ENCODE peak calls at places on chromosomes 3 and 15, in four cellular contexts. O is T-helper 9 cell, Z is cerebellum, W is HTR-8/SVneo. E is an unnamed sample.

GRCh38 chr15:53831907-53832793 is 72.7 kb upstream of the WDR72 start:
- DNase-seq in Z (no peak), W (no peak), O (no peak), E (no peak)

GRCh38 chr3:75655501-75655904 is 8.6 kb upstream of the FRG2C start:
- DNase-seq in Z (no peak), O (no peak), W (no peak), E (peak)

GRCh38 chr3:117234321-117234720 is 524.7 kb downstream of the TUSC7 start:
- DNase-seq in W (no peak), Z (no peak), O (no peak), E (no peak)

GRCh38 chr15:76517910-76518309 is 181.3 kb downstream of the ISL2 start:
- DNase-seq in O (no peak), Z (no peak), W (no peak), E (no peak)

GRCh38 chr3:125512135-125512920 is 7.7 kb downstream of the SNX4 start:
- DNase-seq in W (peak), O (no peak), Z (no peak), E (no peak)

GRCh38 chr3:50652709-50653108 is 22.0 kb upstream of the DOCK3 start:
- DNase-seq in W (peak), O (peak), Z (no peak), E (no peak)

GRCh38 chr3:81931265-81931664 is 169.8 kb upstream of the GBE1 start:
- DNase-seq in O (no peak), W (no peak), Z (no peak), E (no peak)

GRCh38 chr3:38327335-38328009 is 19.1 kb upstream of the XYLB start:
- DNase-seq in O (no peak), Z (no peak), W (peak), E (no peak)

GRCh38 chr3:112811150-112811884 is 35.3 kb downstream of the CD200R1L start:
- DNase-seq in Z (no peak), W (peak), O (no peak), E (no peak)

GRCh38 chr3:195522254-195523023 is 20.7 kb downstream of the PPP1R2 start:
- DNase-seq in W (peak), O (no peak), Z (peak), E (no peak)

GRCh38 chr3:40580494-40581091 is 55.8 kb downstream of the ZNF621 start:
- DNase-seq in W (peak), O (peak), Z (peak), E (peak)

GRCh38 chr3:54969652-54970051 is 41.8 kb upstream of the LRTM1 start:
- DNase-seq in O (no peak), Z (peak), W (no peak), E (no peak)

GRCh38 chr15:43519207-43519606 is 1.8 kb downstream of the MAP1A start:
- DNase-seq in O (no peak), W (no peak), Z (no peak), E (peak)

GRCh38 chr3:134308350-134308891 is 57.8 kb upstream of the RYK start:
- DNase-seq in W (peak), O (peak), Z (peak), E (peak)

GRCh38 chr3:148512648-148513047 is 185.1 kb upstream of the AGTR1 start:
- DNase-seq in Z (no peak), O (no peak), W (no peak), E (no peak)

GRCh38 chr3:35679409-35680080 is 40.2 kb downstream of the ARPP21 start:
- DNase-seq in W (no peak), O (no peak), Z (peak), E (no peak)

GRCh38 chr3:194271459-194272035 is 79.6 kb downstream of the CPN2 start:
- DNase-seq in O (no peak), Z (no peak), W (no peak), E (no peak)

GRCh38 chr3:1576047-1576446 is 483.2 kb downstream of the CNTN6 start:
- DNase-seq in Z (no peak), O (no peak), W (no peak), E (no peak)

GRCh38 chr15:42494998-42495360 is 455 bp upstream of the SNAP23 start:
- DNase-seq in W (peak), Z (peak), O (no peak), E (peak)

GRCh38 chr15:71974211-71974610 is 143.7 kb downstream of the MYO9A start:
- DNase-seq in O (no peak), W (no peak), Z (no peak), E (no peak)

GRCh38 chr3:127473244-127474024 is 117.1 kb downstream of the TPRA1 start:
- DNase-seq in Z (no peak), W (peak), O (no peak), E (no peak)

GRCh38 chr15:29784413-29784812 is 37.9 kb downstream of the TJP1 start:
- DNase-seq in O (no peak), Z (no peak), W (peak), E (no peak)

GRCh38 chr15:70892002-70892911 is at the start of the genes LRRC49 and THAP10:
- DNase-seq in W (peak), O (no peak), Z (peak), E (peak)

GRCh38 chr3:184941408-184941807 is 129.4 kb downstream of the VPS8 start:
- DNase-seq in Z (no peak), W (no peak), O (no peak), E (no peak)

GRCh38 chr15:69357773-69358765 is 56.1 kb upstream of the KIF23 start:
- DNase-seq in O (no peak), Z (no peak), W (peak), E (no peak)

GRCh38 chr3:188605231-188605630 is 451.3 kb downstream of the LPP start:
- DNase-seq in W (no peak), Z (no peak), O (no peak), E (no peak)

GRCh38 chr3:30319713-30320112 is 286.7 kb upstream of the TGFBR2 start:
- DNase-seq in Z (peak), W (peak), O (peak), E (no peak)

GRCh38 chr15:62054979-62055378 is 5.3 kb downstream of the VPS13C start:
- DNase-seq in Z (no peak), O (no peak), W (no peak), E (no peak)

GRCh38 chr3:69082805-69083204 is 1.9 kb upstream of the ARL6IP5 start:
- DNase-seq in W (peak), Z (no peak), O (peak), E (no peak)

GRCh38 chr3:131178710-131179375 is 152.2 kb downstream of the NEK11 start:
- DNase-seq in Z (no peak), W (no peak), O (no peak), E (no peak)

GRCh38 chr3:169215953-169216352 is 447.6 kb downstream of the MECOM start:
- DNase-seq in W (no peak), Z (no peak), O (no peak), E (no peak)

GRCh38 chr15:43008150-43008549 is 87.6 kb upstream of the TTBK2 start:
- DNase-seq in W (no peak), Z (no peak), O (no peak), E (no peak)

GRCh38 chr15:39016706-39017105 is 452.1 kb upstream of the RASGRP1 start:
- DNase-seq in W (no peak), Z (no peak), O (no peak), E (no peak)

GRCh38 chr3:56855856-56856538 is 54.2 kb upstream of the ARHGEF3 start:
- DNase-seq in W (peak), O (no peak), Z (no peak), E (no peak)

GRCh38 chr15:35690698-35691116 is 144.7 kb upstream of the DPH6 start:
- DNase-seq in O (no peak), W (no peak), Z (no peak), E (no peak)

GRCh38 chr3:14913926-14914776 is 33.2 kb upstream of the NR2C2 start:
- DNase-seq in W (no peak), Z (no peak), O (no peak), E (peak)

GRCh38 chr3:160999268-160999667 is 105.9 kb downstream of the B3GALNT1 start:
- DNase-seq in O (no peak), W (no peak), Z (no peak), E (no peak)

GRCh38 chr3:34582054-34582453 is 783.6 kb downstream of the PDCD6IP start:
- DNase-seq in O (no peak), Z (no peak), W (no peak), E (no peak)